ENCODE peak calls at places on chromosomes 12 and 14, in seven cellular contexts. R, F, O, A, Y, X and W are unnamed samples.

GRCh38 chr14:38211258-38211735 is 3.6 kb downstream of the SSTR1 start:
- DNase-seq in Y (no peak), A (no peak), O (peak; percentile 8), X (no peak), F (no peak), R (no peak), W (peak; percentile 23)

GRCh38 chr12:103327676-103328075 is 168.1 kb downstream of the C12orf42 start:
- DNase-seq in Y (no peak), A (no peak), F (no peak), X (no peak), O (no peak), R (no peak), W (no peak)

GRCh38 chr12:21054334-21054733 is 76.7 kb upstream of the SLCO1B1 start:
- DNase-seq in R (no peak), X (no peak), Y (no peak), F (no peak), O (peak; percentile 5), A (peak; percentile 25), W (no peak)

GRCh38 chr12:16163891-16164290 is 113.6 kb downstream of the SLC15A5 start:
- DNase-seq in F (no peak), Y (no peak), X (no peak), R (no peak), O (peak; percentile 26), A (no peak), W (no peak)

GRCh38 chr14:44396226-44396625 is 110.9 kb downstream of the FSCB start:
- DNase-seq in F (no peak), Y (no peak), A (no peak), X (no peak), O (no peak), R (no peak), W (no peak)

GRCh38 chr12:32535260-32535999 is 136.1 kb downstream of the FGD4 start:
- DNase-seq in X (peak; percentile 84), F (peak; percentile 87), A (peak; percentile 74), Y (peak; percentile 83), R (no peak), O (peak; percentile 70), W (peak; percentile 88)

GRCh38 chr12:30067156-30067555 is 283.4 kb upstream of the TMTC1 start:
- DNase-seq in Y (no peak), R (no peak), F (no peak), A (peak; percentile 49), X (no peak), O (peak; percentile 34), W (no peak)

GRCh38 chr12:67705394-67706370 is 57.1 kb downstream of the DYRK2 start:
- DNase-seq in R (no peak), A (peak; percentile 88), F (no peak), O (peak; percentile 65), X (no peak), Y (no peak), W (no peak)

GRCh38 chr12:42705863-42706262 is 116.3 kb upstream of the PRICKLE1 start:
- DNase-seq in Y (peak; percentile 73), O (peak; percentile 97), F (peak; percentile 43), A (peak; percentile 99), R (peak; percentile 69), X (no peak), W (peak; percentile 13)

GRCh38 chr12:58099476-58099875 is 158.1 kb downstream of the ATP23 start:
- DNase-seq in A (no peak), R (no peak), F (no peak), Y (no peak), X (no peak), O (no peak), W (no peak)

GRCh38 chr12:114404451-114405198 is 1.3 kb downstream of the TBX5 start:
- DNase-seq in A (no peak), Y (no peak), F (no peak), O (peak; percentile 40), R (no peak), X (no peak), W (no peak)

GRCh38 chr14:26808407-26808806 is 210.6 kb upstream of the NOVA1 start:
- DNase-seq in O (peak; percentile 33), A (peak; percentile 12), F (no peak), X (no peak), R (no peak), Y (no peak), W (no peak)

GRCh38 chr14:105890474-105891220 is 364.3 kb downstream of the TMEM121 start:
- DNase-seq in X (no peak), A (no peak), O (no peak), R (peak; percentile 58), F (peak; percentile 25), Y (peak; percentile 5), W (peak; percentile 8)

GRCh38 chr12:42631507-42631906 is 42.0 kb upstream of the PRICKLE1 start:
- DNase-seq in F (no peak), Y (no peak), O (peak; percentile 30), R (no peak), A (no peak), X (no peak), W (no peak)

DNA sequence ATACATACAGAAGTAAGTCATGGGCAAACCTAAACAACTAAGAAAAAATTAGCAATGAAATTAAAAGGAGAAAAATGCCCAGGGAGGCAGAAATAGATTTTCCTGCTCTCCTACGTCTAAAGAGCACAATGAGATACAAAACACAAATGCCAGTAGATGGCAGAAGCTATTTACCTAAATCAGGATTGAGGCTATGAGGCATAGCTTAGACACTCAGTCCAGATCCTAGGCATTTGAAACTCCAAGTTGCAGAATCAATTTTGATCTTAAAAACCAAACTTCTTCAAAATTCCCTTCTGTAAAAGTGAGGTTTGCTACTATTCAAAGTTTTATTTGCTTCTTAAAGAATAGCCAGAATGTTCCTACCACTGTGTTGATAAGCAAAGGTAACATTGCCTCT is 368.6 kb downstream of the DAD1 start:
- DNase-seq in Y (no peak), O (peak; percentile 6), R (no peak), X (no peak), A (peak; percentile 35), F (no peak), W (no peak)
- TF ChIP-seq CTCF in Y (no peak), O (no peak), R (peak; percentile 69), X (peak; percentile 35), A (no peak), F (no peak), W (no peak)

GRCh38 chr14:90402009-90402408 is 5.2 kb downstream of the CALM1 start:
- DNase-seq in X (no peak), A (no peak), F (no peak), Y (no peak), O (no peak), R (no peak), W (no peak)

GRCh38 chr14:90405755-90406154 is 8.9 kb downstream of the CALM1 start:
- DNase-seq in A (no peak), R (no peak), F (no peak), Y (no peak), O (no peak), X (no peak), W (no peak)

GRCh38 chr14:90406384-90406798 is 9.6 kb downstream of the CALM1 start:
- DNase-seq in A (no peak), F (no peak), O (no peak), X (no peak), R (no peak), Y (no peak), W (no peak)

GRCh38 chr14:90403065-90403464 is 6.2 kb downstream of the CALM1 start:
- DNase-seq in R (no peak), Y (no peak), X (no peak), F (no peak), O (no peak), A (no peak), W (no peak)

DNA sequence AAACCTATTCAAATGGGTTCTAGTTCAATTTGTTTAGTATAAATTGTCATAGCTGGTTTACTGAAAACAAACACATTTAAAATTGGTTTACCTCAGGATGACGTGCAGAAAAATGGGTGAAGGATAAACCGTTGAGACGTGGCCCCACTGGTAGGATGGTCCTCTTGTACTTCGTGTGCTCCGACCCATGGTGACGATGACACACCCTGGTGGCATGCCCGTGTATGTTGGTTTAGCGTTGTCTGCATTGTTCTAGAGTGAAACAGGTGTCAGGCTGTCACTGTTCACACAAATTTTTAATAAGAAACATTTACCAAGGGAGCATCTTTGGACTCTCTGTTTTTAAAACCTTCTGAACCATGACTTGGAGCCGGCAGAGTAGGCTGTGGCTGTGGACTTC is 8.3 kb downstream of the CALM1 start:
- DNase-seq in O (no peak), Y (no peak), R (no peak), F (no peak), A (no peak), X (no peak), W (no peak)
- H3K36me3 ChIP-seq in O (peaks cover 47% of the 10 kb centered on the region), Y (no peaks in the 10 kb centered on the region), R (peaks cover 64% of the 10 kb centered on the region), F (no peaks in the 10 kb centered on the region), A (peaks cover 20% of the 10 kb centered on the region), X (peaks cover 73% of the 10 kb centered on the region), W (peaks cover 59% of the 10 kb centered on the region)

GRCh38 chr12:51528852-51529545 is 62.0 kb upstream of the SCN8A start:
- DNase-seq in Y (no peak), R (no peak), F (no peak), O (no peak), A (peak; percentile 43), X (no peak), W (no peak)

GRCh38 chr12:51529586-51529985 is 61.4 kb upstream of the SCN8A start:
- DNase-seq in X (no peak), R (no peak), O (no peak), A (no peak), F (no peak), Y (no peak), W (no peak)

GRCh38 chr12:51530208-51530607 is 60.8 kb upstream of the SCN8A start:
- DNase-seq in F (no peak), A (no peak), X (no peak), O (no peak), R (no peak), Y (no peak), W (no peak)

GRCh38 chr12:51525518-51525917 is 65.5 kb upstream of the SCN8A start:
- DNase-seq in R (no peak), A (no peak), F (no peak), X (no peak), Y (no peak), O (no peak), W (no peak)

GRCh38 chr12:51527872-51528271 is 63.2 kb upstream of the SCN8A start:
- DNase-seq in R (no peak), Y (no peak), O (no peak), A (no peak), F (no peak), X (no peak), W (no peak)
- H3K4me3 ChIP-seq in R (no peak overlapping the region), Y (no peak overlapping the region), O (no peak overlapping the region), A (no peak overlapping the region), F (no peak overlapping the region), X (no peak overlapping the region), W (no peak overlapping the region)

DNA sequence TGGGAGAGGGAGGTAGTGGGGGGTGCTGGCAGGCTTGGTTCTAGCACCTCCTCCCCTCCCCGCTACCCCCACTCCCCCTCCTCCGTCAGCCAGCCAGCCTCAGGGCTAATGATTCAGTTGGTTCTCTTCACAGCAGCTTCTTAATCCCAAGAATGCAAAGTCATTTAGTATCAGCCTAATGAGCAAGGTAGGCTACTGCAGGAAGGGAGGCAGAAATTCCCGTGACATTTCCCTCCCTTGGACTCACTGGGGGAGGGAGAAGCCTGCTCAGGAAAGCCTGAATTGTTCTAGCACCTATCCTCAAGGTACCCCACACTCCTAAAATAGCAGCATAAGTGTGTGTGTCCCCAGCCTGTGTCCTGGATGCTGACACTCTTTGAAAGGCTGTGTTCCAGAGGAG is 29.8 kb downstream of the ITPK1 start:
- DNase-seq in X (no peak), R (no peak), O (no peak), F (no peak), Y (no peak), A (peak; percentile 42), W (no peak)
- TF ChIP-seq CTCF in X (no peak), R (no peak), O (no peak), F (no peak), Y (no peak), A (no peak), W (no peak)

GRCh38 chr14:24849471-24849870 is 200.5 kb downstream of the STXBP6 start:
- DNase-seq in X (no peak), A (no peak), R (no peak), Y (no peak), F (no peak), O (no peak), W (no peak)
- H3K36me3 ChIP-seq in X (no peaks in the 10 kb centered on the region), A (no peaks in the 10 kb centered on the region), R (no peaks in the 10 kb centered on the region), Y (no peaks in the 10 kb centered on the region), F (no peaks in the 10 kb centered on the region), O (no peaks in the 10 kb centered on the region), W (no peaks in the 10 kb centered on the region)